ENCODE peak calls at places on chromosomes 11 and 22, in eight cellular contexts. One of them, this sample, is unnamed.

GRCh38 chr11:134911514-134912180 is 499.6 kb upstream of the B3GAT1 start:
- DNase-seq in AG09309: no peak
- DNase-seq in epithelial cell of esophagus: no peak
- DNase-seq in body of pancreas: no peak
- DNase-seq in cardiac fibroblast: no peak
- DNase-seq in brain microvascular endothelial cell: no peak
- DNase-seq in fibroblast of lung: no peak
- DNase-seq in testis: no peak
- DNase-seq in this sample: no peak

GRCh38 chr22:38467904-38468760 is at the start of gene KDELR3:
- DNase-seq in brain microvascular endothelial cell: peak; percentile 40
- DNase-seq in epithelial cell of esophagus: peak; percentile 82
- DNase-seq in cardiac fibroblast: peak; percentile 83
- DNase-seq in body of pancreas: peak; percentile 66
- DNase-seq in AG09309: no peak
- DNase-seq in fibroblast of lung: peak; percentile 76
- DNase-seq in testis: peak; percentile 63
- DNase-seq in this sample: peak; percentile 40

GRCh38 chr11:110409174-110409573 is 20.6 kb upstream of the FDX1 start:
- DNase-seq in body of pancreas: no peak
- DNase-seq in fibroblast of lung: no peak
- DNase-seq in testis: no peak
- DNase-seq in cardiac fibroblast: peak; percentile 55
- DNase-seq in epithelial cell of esophagus: peak; percentile 53
- DNase-seq in brain microvascular endothelial cell: no peak
- DNase-seq in AG09309: no peak
- DNase-seq in this sample: no peak

GRCh38 chr22:36775589-36775965 is 342 bp downstream of the IFT27 start:
- DNase-seq in brain microvascular endothelial cell: no peak
- DNase-seq in testis: peak; percentile 62
- DNase-seq in cardiac fibroblast: peak; percentile 26
- DNase-seq in AG09309: no peak
- DNase-seq in fibroblast of lung: peak; percentile 17
- DNase-seq in body of pancreas: peak; percentile 51
- DNase-seq in epithelial cell of esophagus: no peak
- DNase-seq in this sample: no peak

GRCh38 chr11:32420937-32421532 is 14.3 kb downstream of the WT1 start:
- DNase-seq in AG09309: no peak
- DNase-seq in epithelial cell of esophagus: no peak
- DNase-seq in cardiac fibroblast: peak; percentile 45
- DNase-seq in testis: no peak
- DNase-seq in brain microvascular endothelial cell: no peak
- DNase-seq in fibroblast of lung: peak; percentile 11
- DNase-seq in body of pancreas: no peak
- DNase-seq in this sample: no peak

GRCh38 chr11:61023086-61024035 is 51.9 kb downstream of the CD6 start:
- DNase-seq in brain microvascular endothelial cell: no peak
- DNase-seq in AG09309: no peak
- DNase-seq in testis: no peak
- DNase-seq in body of pancreas: no peak
- DNase-seq in epithelial cell of esophagus: no peak
- DNase-seq in cardiac fibroblast: no peak
- DNase-seq in fibroblast of lung: no peak
- DNase-seq in this sample: no peak

GRCh38 chr11:113377606-113378005 is 10.0 kb upstream of the ANKK1 start:
- DNase-seq in epithelial cell of esophagus: no peak
- DNase-seq in body of pancreas: no peak
- DNase-seq in brain microvascular endothelial cell: no peak
- DNase-seq in fibroblast of lung: peak; percentile 45
- DNase-seq in AG09309: no peak
- DNase-seq in cardiac fibroblast: peak; percentile 22
- DNase-seq in testis: no peak
- DNase-seq in this sample: peak; percentile 21

GRCh38 chr22:37464181-37464580 is 22.0 kb downstream of the MFNG start:
- DNase-seq in AG09309: no peak
- DNase-seq in brain microvascular endothelial cell: no peak
- DNase-seq in fibroblast of lung: no peak
- DNase-seq in epithelial cell of esophagus: no peak
- DNase-seq in cardiac fibroblast: no peak
- DNase-seq in testis: no peak
- DNase-seq in body of pancreas: no peak
- DNase-seq in this sample: no peak

GRCh38 chr11:130599073-130599654 is 150.7 kb downstream of the ADAMTS15 start:
- DNase-seq in testis: peak; percentile 43
- DNase-seq in AG09309: no peak
- DNase-seq in cardiac fibroblast: peak; percentile 87
- DNase-seq in body of pancreas: peak; percentile 49
- DNase-seq in fibroblast of lung: no peak
- DNase-seq in epithelial cell of esophagus: peak; percentile 11
- DNase-seq in brain microvascular endothelial cell: no peak
- DNase-seq in this sample: no peak

GRCh38 chr11:71418643-71419042 is 29.6 kb downstream of the DHCR7 start:
- DNase-seq in brain microvascular endothelial cell: no peak
- DNase-seq in cardiac fibroblast: no peak
- DNase-seq in testis: no peak
- DNase-seq in fibroblast of lung: no peak
- DNase-seq in epithelial cell of esophagus: no peak
- DNase-seq in body of pancreas: no peak
- DNase-seq in AG09309: no peak
- DNase-seq in this sample: peak; percentile 16

GRCh38 chr22:46598737-46599424 is 21.3 kb upstream of the GRAMD4 start:
- DNase-seq in epithelial cell of esophagus: no peak
- DNase-seq in body of pancreas: no peak
- DNase-seq in brain microvascular endothelial cell: no peak
- DNase-seq in AG09309: no peak
- DNase-seq in testis: no peak
- DNase-seq in fibroblast of lung: no peak
- DNase-seq in cardiac fibroblast: no peak
- DNase-seq in this sample: no peak

GRCh38 chr11:19742595-19743292 is 30.1 kb downstream of the NAV2 start:
- DNase-seq in brain microvascular endothelial cell: peak; percentile 79
- DNase-seq in AG09309: no peak
- DNase-seq in testis: peak; percentile 88
- DNase-seq in body of pancreas: peak; percentile 87
- DNase-seq in epithelial cell of esophagus: peak; percentile 80
- DNase-seq in fibroblast of lung: peak; percentile 54
- DNase-seq in cardiac fibroblast: peak; percentile 85
- DNase-seq in this sample: no peak

GRCh38 chr11:34916810-34917780 is 677 bp downstream of the PDHX start:
- DNase-seq in testis: peak; percentile 35
- DNase-seq in epithelial cell of esophagus: peak; percentile 57
- DNase-seq in body of pancreas: no peak
- DNase-seq in AG09309: no peak
- DNase-seq in cardiac fibroblast: peak; percentile 50
- DNase-seq in fibroblast of lung: peak; percentile 10
- DNase-seq in brain microvascular endothelial cell: peak; percentile 35
- DNase-seq in this sample: no peak

GRCh38 chr11:62922653-62923371 is 1.6 kb upstream of the CHRM1 start:
- DNase-seq in cardiac fibroblast: no peak
- DNase-seq in AG09309: no peak
- DNase-seq in fibroblast of lung: no peak
- DNase-seq in testis: no peak
- DNase-seq in brain microvascular endothelial cell: no peak
- DNase-seq in epithelial cell of esophagus: no peak
- DNase-seq in body of pancreas: no peak
- DNase-seq in this sample: no peak

DNA sequence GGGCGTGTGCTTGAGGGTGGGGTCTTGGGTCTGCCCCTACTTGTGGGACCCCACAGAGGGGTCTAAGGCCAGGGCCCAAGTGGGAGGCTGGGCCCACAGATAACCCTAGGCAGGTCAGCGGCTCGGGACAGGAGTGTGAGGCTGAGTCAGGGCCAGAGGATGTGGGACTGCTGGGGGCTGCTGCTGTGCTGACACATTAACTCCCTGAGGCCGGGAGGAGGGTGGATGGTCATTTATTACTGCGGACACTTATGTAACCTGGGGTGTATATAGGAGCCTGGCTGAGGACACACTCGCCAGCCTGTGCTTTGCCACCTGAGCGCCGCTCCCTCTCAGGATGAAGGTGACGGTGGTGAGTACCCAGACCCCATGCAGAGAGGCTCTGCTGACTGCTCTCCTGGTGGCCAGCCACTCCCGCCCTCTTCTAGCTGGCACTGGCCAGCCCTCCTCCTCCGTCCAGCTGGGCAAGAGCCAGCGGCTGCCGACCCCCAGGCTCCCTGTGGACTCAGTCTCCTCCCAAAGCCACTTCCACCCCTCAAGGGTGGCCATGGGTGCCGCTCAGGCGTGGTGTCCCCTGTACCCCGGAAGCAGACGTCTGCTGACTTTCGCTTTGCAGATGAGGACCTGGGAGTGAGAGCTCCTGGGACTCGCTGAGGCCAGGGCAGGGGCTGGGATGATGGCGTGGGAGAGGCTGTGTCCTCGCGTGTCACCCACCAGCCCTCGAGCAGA is at the start of gene MIOX:
- DNase-seq in testis: no peak
- DNase-seq in AG09309: no peak
- DNase-seq in cardiac fibroblast: no peak
- DNase-seq in body of pancreas: no peak
- DNase-seq in fibroblast of lung: no peak
- DNase-seq in epithelial cell of esophagus: no peak
- DNase-seq in brain microvascular endothelial cell: no peak
- DNase-seq in this sample: no peak
- H3K4me3 ChIP-seq in testis: no peak within 1 kb of the TSS
- H3K4me3 ChIP-seq in AG09309: no peak within 1 kb of the TSS
- H3K4me3 ChIP-seq in cardiac fibroblast: no peak within 1 kb of the TSS
- H3K4me3 ChIP-seq in body of pancreas: no peak within 1 kb of the TSS
- H3K4me3 ChIP-seq in fibroblast of lung: no peak within 1 kb of the TSS
- H3K4me3 ChIP-seq in epithelial cell of esophagus: no peak within 1 kb of the TSS
- H3K4me3 ChIP-seq in brain microvascular endothelial cell: no peak within 1 kb of the TSS
- H3K4me3 ChIP-seq in this sample: no peak within 1 kb of the TSS

GRCh38 chr11:67375320-67376021 is 2.1 kb upstream of the CLCF1 start:
- DNase-seq in testis: no peak
- DNase-seq in brain microvascular endothelial cell: no peak
- DNase-seq in epithelial cell of esophagus: no peak
- DNase-seq in AG09309: no peak
- DNase-seq in fibroblast of lung: no peak
- DNase-seq in cardiac fibroblast: no peak
- DNase-seq in body of pancreas: peak; percentile 15
- DNase-seq in this sample: no peak
- H3K4me3 ChIP-seq in testis: no peak overlapping the region
- H3K4me3 ChIP-seq in brain microvascular endothelial cell: no peak overlapping the region
- H3K4me3 ChIP-seq in epithelial cell of esophagus: no peak overlapping the region
- H3K4me3 ChIP-seq in AG09309: no peak overlapping the region
- H3K4me3 ChIP-seq in fibroblast of lung: no peak overlapping the region
- H3K4me3 ChIP-seq in cardiac fibroblast: no peak overlapping the region
- H3K4me3 ChIP-seq in body of pancreas: no peak overlapping the region
- H3K4me3 ChIP-seq in this sample: no peak overlapping the region

GRCh38 chr11:64241175-64241429 is 207 bp downstream of the FKBP2 start:
- DNase-seq in brain microvascular endothelial cell: no peak
- DNase-seq in epithelial cell of esophagus: no peak
- DNase-seq in cardiac fibroblast: no peak
- DNase-seq in testis: no peak
- DNase-seq in fibroblast of lung: no peak
- DNase-seq in body of pancreas: no peak
- DNase-seq in AG09309: no peak
- DNase-seq in this sample: peak; percentile 95
- H3K4me3 ChIP-seq in brain microvascular endothelial cell: peak overlapping the region; percentile 72
- H3K4me3 ChIP-seq in epithelial cell of esophagus: peak overlapping the region; percentile 73
- H3K4me3 ChIP-seq in cardiac fibroblast: peak overlapping the region; percentile 78
- H3K4me3 ChIP-seq in testis: peak overlapping the region; percentile 68
- H3K4me3 ChIP-seq in fibroblast of lung: peak overlapping the region; percentile 45
- H3K4me3 ChIP-seq in body of pancreas: peak overlapping the region; percentile 53
- H3K4me3 ChIP-seq in AG09309: peak overlapping the region; percentile 75
- H3K4me3 ChIP-seq in this sample: peak overlapping the region; percentile 84

GRCh38 chr22:32421484-32421883 is 9.4 kb upstream of the RTCB start:
- DNase-seq in body of pancreas: no peak
- DNase-seq in fibroblast of lung: no peak
- DNase-seq in epithelial cell of esophagus: peak; percentile 17
- DNase-seq in cardiac fibroblast: no peak
- DNase-seq in testis: no peak
- DNase-seq in AG09309: no peak
- DNase-seq in brain microvascular endothelial cell: no peak
- DNase-seq in this sample: no peak

GRCh38 chr22:32426881-32427280 is 14.8 kb upstream of the RTCB start:
- DNase-seq in epithelial cell of esophagus: no peak
- DNase-seq in fibroblast of lung: no peak
- DNase-seq in AG09309: no peak
- DNase-seq in cardiac fibroblast: no peak
- DNase-seq in body of pancreas: no peak
- DNase-seq in testis: no peak
- DNase-seq in brain microvascular endothelial cell: no peak
- DNase-seq in this sample: no peak

GRCh38 chr22:32422062-32422461 is 10.0 kb upstream of the RTCB start:
- DNase-seq in epithelial cell of esophagus: no peak
- DNase-seq in cardiac fibroblast: no peak
- DNase-seq in brain microvascular endothelial cell: no peak
- DNase-seq in body of pancreas: no peak
- DNase-seq in AG09309: no peak
- DNase-seq in fibroblast of lung: no peak
- DNase-seq in testis: no peak
- DNase-seq in this sample: no peak

GRCh38 chr22:32417906-32418305 is 5.9 kb upstream of the RTCB start:
- DNase-seq in body of pancreas: no peak
- DNase-seq in epithelial cell of esophagus: no peak
- DNase-seq in cardiac fibroblast: no peak
- DNase-seq in AG09309: no peak
- DNase-seq in testis: no peak
- DNase-seq in fibroblast of lung: no peak
- DNase-seq in brain microvascular endothelial cell: no peak
- DNase-seq in this sample: no peak

DNA sequence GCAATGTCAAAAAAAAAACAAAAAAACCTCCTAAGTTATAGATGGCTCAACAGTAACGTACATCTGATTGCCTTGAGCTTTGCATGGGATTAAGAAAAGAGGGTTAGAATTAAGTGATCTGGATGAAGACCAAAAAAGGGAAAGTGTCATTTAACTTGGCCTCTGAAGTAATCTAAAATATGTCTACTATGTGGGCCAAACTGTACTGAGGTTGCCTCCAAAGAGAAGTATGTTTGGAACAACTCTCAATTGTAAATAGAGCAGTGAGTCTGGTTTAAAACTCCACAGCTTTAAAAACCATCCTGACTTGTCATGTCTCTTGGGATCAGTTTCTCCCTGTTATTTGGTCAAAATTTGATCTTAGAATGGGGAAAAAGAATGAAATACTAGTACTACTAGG is 11.6 kb upstream of the RTCB start:
- DNase-seq in epithelial cell of esophagus: no peak
- DNase-seq in AG09309: no peak
- DNase-seq in brain microvascular endothelial cell: no peak
- DNase-seq in testis: no peak
- DNase-seq in body of pancreas: no peak
- DNase-seq in cardiac fibroblast: no peak
- DNase-seq in fibroblast of lung: no peak
- DNase-seq in this sample: no peak
- H3K4me3 ChIP-seq in epithelial cell of esophagus: no peak overlapping the region
- H3K4me3 ChIP-seq in AG09309: no peak overlapping the region
- H3K4me3 ChIP-seq in brain microvascular endothelial cell: no peak overlapping the region
- H3K4me3 ChIP-seq in testis: no peak overlapping the region
- H3K4me3 ChIP-seq in body of pancreas: no peak overlapping the region
- H3K4me3 ChIP-seq in cardiac fibroblast: no peak overlapping the region
- H3K4me3 ChIP-seq in fibroblast of lung: no peak overlapping the region
- H3K4me3 ChIP-seq in this sample: no peak overlapping the region